ENCODE peak calls at places on chromosomes 3 and 15, in five cellular contexts. One of them, this sample, is unnamed.

GRCh38 chr15:58313304-58313703 is 118.5 kb upstream of the LIPC start:
- DNase-seq in T-helper 2 cell: no peak
- DNase-seq in CD8-positive, alpha-beta T cell: no peak
- DNase-seq in AG09309: no peak
- DNase-seq in HEK293T: no peak
- DNase-seq in this sample: no peak

GRCh38 chr15:78979456-78980320 is 34.8 kb upstream of the CTSH start:
- DNase-seq in HEK293T: peak
- DNase-seq in T-helper 2 cell: no peak
- DNase-seq in AG09309: no peak
- DNase-seq in CD8-positive, alpha-beta T cell: peak
- DNase-seq in this sample: peak

GRCh38 chr15:67641453-67641852 is 99.0 kb downstream of the MAP2K5 start:
- DNase-seq in HEK293T: peak
- DNase-seq in T-helper 2 cell: no peak
- DNase-seq in CD8-positive, alpha-beta T cell: no peak
- DNase-seq in AG09309: no peak
- DNase-seq in this sample: no peak

GRCh38 chr3:174198199-174198598 is 660.9 kb upstream of the NAALADL2 start:
- DNase-seq in T-helper 2 cell: no peak
- DNase-seq in AG09309: no peak
- DNase-seq in HEK293T: no peak
- DNase-seq in CD8-positive, alpha-beta T cell: no peak
- DNase-seq in this sample: no peak

GRCh38 chr3:35413483-35413882 is 225.8 kb upstream of the ARPP21 start:
- DNase-seq in HEK293T: no peak
- DNase-seq in CD8-positive, alpha-beta T cell: no peak
- DNase-seq in T-helper 2 cell: no peak
- DNase-seq in AG09309: no peak
- DNase-seq in this sample: no peak

GRCh38 chr3:78613366-78614008 is 1154.3 kb downstream of the ROBO1 start:
- DNase-seq in AG09309: no peak
- DNase-seq in T-helper 2 cell: no peak
- DNase-seq in HEK293T: no peak
- DNase-seq in CD8-positive, alpha-beta T cell: no peak
- DNase-seq in this sample: no peak

GRCh38 chr3:196501316-196502064 is 2.1 kb downstream of the RNF168 start:
- DNase-seq in AG09309: no peak
- DNase-seq in T-helper 2 cell: no peak
- DNase-seq in HEK293T: no peak
- DNase-seq in CD8-positive, alpha-beta T cell: no peak
- DNase-seq in this sample: no peak

GRCh38 chr3:83224101-83224868 is 1462.8 kb upstream of the GBE1 start:
- DNase-seq in HEK293T: no peak
- DNase-seq in AG09309: no peak
- DNase-seq in CD8-positive, alpha-beta T cell: no peak
- DNase-seq in T-helper 2 cell: no peak
- DNase-seq in this sample: no peak

GRCh38 chr3:48997102-48997637 is 7.1 kb downstream of the P4HTM start:
- DNase-seq in CD8-positive, alpha-beta T cell: no peak
- DNase-seq in AG09309: no peak
- DNase-seq in T-helper 2 cell: no peak
- DNase-seq in HEK293T: no peak
- DNase-seq in this sample: no peak

GRCh38 chr3:136988651-136989050 is 30.9 kb downstream of the IL20RB start:
- DNase-seq in HEK293T: no peak
- DNase-seq in AG09309: no peak
- DNase-seq in T-helper 2 cell: no peak
- DNase-seq in CD8-positive, alpha-beta T cell: no peak
- DNase-seq in this sample: no peak

GRCh38 chr3:110459021-110459420 is 612.6 kb upstream of the NECTIN3 start:
- DNase-seq in AG09309: no peak
- DNase-seq in T-helper 2 cell: no peak
- DNase-seq in CD8-positive, alpha-beta T cell: no peak
- DNase-seq in HEK293T: no peak
- DNase-seq in this sample: no peak

GRCh38 chr15:67149859-67150824 is 84.7 kb downstream of the SMAD3 start:
- DNase-seq in T-helper 2 cell: peak
- DNase-seq in HEK293T: peak
- DNase-seq in CD8-positive, alpha-beta T cell: no peak
- DNase-seq in AG09309: peak
- DNase-seq in this sample: peak

GRCh38 chr3:178195824-178196223 is 340.4 kb upstream of the KCNMB2 start:
- DNase-seq in AG09309: peak
- DNase-seq in T-helper 2 cell: no peak
- DNase-seq in CD8-positive, alpha-beta T cell: no peak
- DNase-seq in HEK293T: no peak
- DNase-seq in this sample: no peak

GRCh38 chr3:107384907-107385306 is 7.7 kb downstream of the CCDC54 start:
- DNase-seq in T-helper 2 cell: no peak
- DNase-seq in AG09309: no peak
- DNase-seq in HEK293T: no peak
- DNase-seq in CD8-positive, alpha-beta T cell: no peak
- DNase-seq in this sample: no peak

GRCh38 chr3:29850641-29851040 is 569.8 kb downstream of the RBMS3 start:
- DNase-seq in CD8-positive, alpha-beta T cell: no peak
- DNase-seq in T-helper 2 cell: no peak
- DNase-seq in AG09309: no peak
- DNase-seq in HEK293T: peak
- DNase-seq in this sample: no peak

GRCh38 chr15:29570931-29571727 is 251.1 kb downstream of the TJP1 start:
- DNase-seq in AG09309: no peak
- DNase-seq in CD8-positive, alpha-beta T cell: no peak
- DNase-seq in T-helper 2 cell: no peak
- DNase-seq in HEK293T: peak
- DNase-seq in this sample: no peak

GRCh38 chr3:107943350-107943749 is 147.5 kb downstream of the CD47 start:
- DNase-seq in HEK293T: no peak
- DNase-seq in AG09309: no peak
- DNase-seq in T-helper 2 cell: no peak
- DNase-seq in CD8-positive, alpha-beta T cell: no peak
- DNase-seq in this sample: no peak

GRCh38 chr3:56915969-56916586 is 114.3 kb upstream of the ARHGEF3 start:
- DNase-seq in CD8-positive, alpha-beta T cell: peak
- DNase-seq in T-helper 2 cell: peak
- DNase-seq in AG09309: no peak
- DNase-seq in HEK293T: no peak
- DNase-seq in this sample: peak

GRCh38 chr3:126781889-126782491 is 78.0 kb downstream of the CHCHD6 start:
- DNase-seq in HEK293T: no peak
- DNase-seq in T-helper 2 cell: no peak
- DNase-seq in CD8-positive, alpha-beta T cell: no peak
- DNase-seq in AG09309: peak
- DNase-seq in this sample: peak

GRCh38 chr3:126212250-126212628 is 31.9 kb upstream of the ALDH1L1 start:
- DNase-seq in AG09309: no peak
- DNase-seq in T-helper 2 cell: no peak
- DNase-seq in CD8-positive, alpha-beta T cell: no peak
- DNase-seq in HEK293T: no peak
- DNase-seq in this sample: no peak

GRCh38 chr3:183537295-183537730 is 18.2 kb downstream of the KLHL6 start:
- DNase-seq in T-helper 2 cell: no peak
- DNase-seq in CD8-positive, alpha-beta T cell: no peak
- DNase-seq in HEK293T: no peak
- DNase-seq in AG09309: peak
- DNase-seq in this sample: no peak

GRCh38 chr15:68382286-68383007 is 49.5 kb downstream of the ITGA11 start:
- DNase-seq in CD8-positive, alpha-beta T cell: no peak
- DNase-seq in T-helper 2 cell: no peak
- DNase-seq in AG09309: no peak
- DNase-seq in HEK293T: no peak
- DNase-seq in this sample: peak

GRCh38 chr3:132245547-132245946 is 71.7 kb upstream of the ACP3 start:
- DNase-seq in CD8-positive, alpha-beta T cell: no peak
- DNase-seq in AG09309: no peak
- DNase-seq in T-helper 2 cell: no peak
- DNase-seq in HEK293T: no peak
- DNase-seq in this sample: no peak

GRCh38 chr3:93991286-93992030 is 11.5 kb downstream of the ARL13B start:
- DNase-seq in T-helper 2 cell: no peak
- DNase-seq in CD8-positive, alpha-beta T cell: no peak
- DNase-seq in HEK293T: no peak
- DNase-seq in AG09309: no peak
- DNase-seq in this sample: no peak

GRCh38 chr3:71652786-71653419 is 69.4 kb upstream of the FOXP1 start:
- DNase-seq in CD8-positive, alpha-beta T cell: no peak
- DNase-seq in AG09309: peak
- DNase-seq in T-helper 2 cell: peak
- DNase-seq in HEK293T: peak
- DNase-seq in this sample: no peak

GRCh38 chr15:65550681-65551098 is 20.4 kb downstream of the HACD3 start:
- DNase-seq in AG09309: no peak
- DNase-seq in HEK293T: no peak
- DNase-seq in CD8-positive, alpha-beta T cell: no peak
- DNase-seq in T-helper 2 cell: no peak
- DNase-seq in this sample: no peak

GRCh38 chr3:47780727-47781325 is 867 bp downstream of the SMARCC1 start:
- DNase-seq in AG09309: no peak
- DNase-seq in HEK293T: no peak
- DNase-seq in T-helper 2 cell: no peak
- DNase-seq in CD8-positive, alpha-beta T cell: no peak
- DNase-seq in this sample: no peak

GRCh38 chr15:81966628-81967027 is 79.2 kb downstream of the MEX3B start:
- DNase-seq in CD8-positive, alpha-beta T cell: no peak
- DNase-seq in T-helper 2 cell: no peak
- DNase-seq in AG09309: no peak
- DNase-seq in HEK293T: no peak
- DNase-seq in this sample: no peak

GRCh38 chr3:94887056-94887455 is 824.2 kb downstream of the NSUN3 start:
- DNase-seq in T-helper 2 cell: no peak
- DNase-seq in AG09309: no peak
- DNase-seq in HEK293T: no peak
- DNase-seq in CD8-positive, alpha-beta T cell: no peak
- DNase-seq in this sample: no peak

GRCh38 chr15:90868261-90868689 is at the start of gene FURIN:
- DNase-seq in AG09309: no peak
- DNase-seq in T-helper 2 cell: no peak
- DNase-seq in HEK293T: no peak
- DNase-seq in CD8-positive, alpha-beta T cell: no peak
- DNase-seq in this sample: no peak

GRCh38 chr15:91258436-91258779 is 158.4 kb downstream of the SV2B start:
- DNase-seq in CD8-positive, alpha-beta T cell: no peak
- DNase-seq in HEK293T: peak
- DNase-seq in AG09309: no peak
- DNase-seq in T-helper 2 cell: no peak
- DNase-seq in this sample: no peak

GRCh38 chr3:172279191-172279640 is 169.0 kb downstream of the GHSR start:
- DNase-seq in HEK293T: no peak
- DNase-seq in T-helper 2 cell: no peak
- DNase-seq in AG09309: no peak
- DNase-seq in CD8-positive, alpha-beta T cell: no peak
- DNase-seq in this sample: no peak

GRCh38 chr3:158355623-158356588 is 215.1 kb upstream of the MLF1 start:
- DNase-seq in T-helper 2 cell: no peak
- DNase-seq in AG09309: no peak
- DNase-seq in CD8-positive, alpha-beta T cell: no peak
- DNase-seq in HEK293T: no peak
- DNase-seq in this sample: no peak

GRCh38 chr15:68028137-68028771 is 25.9 kb upstream of the PIAS1 start:
- DNase-seq in CD8-positive, alpha-beta T cell: no peak
- DNase-seq in T-helper 2 cell: no peak
- DNase-seq in AG09309: no peak
- DNase-seq in HEK293T: no peak
- DNase-seq in this sample: no peak

This sample was measured in uterus.